ENCODE peak calls at places on chromosomes 16 and 17, in five cellular contexts. One of them, this sample, is unnamed.

GRCh38 chr17:1032391-1032790 is 35.5 kb downstream of the TIMM22 start:
- DNase-seq in NCI-H2171 treated with DMSO at 0.1 percent for 48 hours: no peak
- DNase-seq in T-helper 2 cell: no peak
- DNase-seq in RCC 7860: no peak
- DNase-seq in posterior vena cava: no peak
- DNase-seq in this sample: no peak

GRCh38 chr16:84144859-84145639 is at the start of the genes DNAAF1 and HSDL1:
- DNase-seq in T-helper 2 cell: peak
- DNase-seq in NCI-H2171 treated with DMSO at 0.1 percent for 48 hours: peak
- DNase-seq in RCC 7860: peak
- DNase-seq in posterior vena cava: peak
- DNase-seq in this sample: peak

GRCh38 chr16:85945424-85945751 is 46.4 kb downstream of the IRF8 start:
- DNase-seq in NCI-H2171 treated with DMSO at 0.1 percent for 48 hours: peak
- DNase-seq in RCC 7860: no peak
- DNase-seq in posterior vena cava: no peak
- DNase-seq in T-helper 2 cell: no peak
- DNase-seq in this sample: no peak

GRCh38 chr17:43360739-43361498 is 37.9 kb upstream of the ARL4D start:
- DNase-seq in posterior vena cava: peak
- DNase-seq in T-helper 2 cell: peak
- DNase-seq in NCI-H2171 treated with DMSO at 0.1 percent for 48 hours: peak
- DNase-seq in RCC 7860: peak
- DNase-seq in this sample: peak

GRCh38 chr16:9797306-9797705 is 384.9 kb downstream of the GRIN2A start:
- DNase-seq in RCC 7860: peak
- DNase-seq in NCI-H2171 treated with DMSO at 0.1 percent for 48 hours: no peak
- DNase-seq in T-helper 2 cell: no peak
- DNase-seq in posterior vena cava: no peak
- DNase-seq in this sample: no peak

GRCh38 chr16:85372627-85373372 is 240.3 kb upstream of the GSE1 start:
- DNase-seq in RCC 7860: peak
- DNase-seq in T-helper 2 cell: no peak
- DNase-seq in posterior vena cava: peak
- DNase-seq in NCI-H2171 treated with DMSO at 0.1 percent for 48 hours: no peak
- DNase-seq in this sample: peak

GRCh38 chr17:51653902-51654301 is 393.6 kb downstream of the UTP18 start:
- DNase-seq in RCC 7860: no peak
- DNase-seq in NCI-H2171 treated with DMSO at 0.1 percent for 48 hours: no peak
- DNase-seq in T-helper 2 cell: no peak
- DNase-seq in posterior vena cava: no peak
- DNase-seq in this sample: no peak

GRCh38 chr16:84593825-84594724 is 23.8 kb downstream of the COTL1 start:
- DNase-seq in T-helper 2 cell: peak
- DNase-seq in RCC 7860: no peak
- DNase-seq in posterior vena cava: peak
- DNase-seq in NCI-H2171 treated with DMSO at 0.1 percent for 48 hours: no peak
- DNase-seq in this sample: peak

GRCh38 chr17:53628011-53628410 is 194.7 kb upstream of the KIF2B start:
- DNase-seq in T-helper 2 cell: no peak
- DNase-seq in posterior vena cava: no peak
- DNase-seq in RCC 7860: peak
- DNase-seq in NCI-H2171 treated with DMSO at 0.1 percent for 48 hours: no peak
- DNase-seq in this sample: peak

GRCh38 chr17:3256575-3256974 is 41.6 kb downstream of the OR3A1 start:
- DNase-seq in T-helper 2 cell: no peak
- DNase-seq in NCI-H2171 treated with DMSO at 0.1 percent for 48 hours: no peak
- DNase-seq in RCC 7860: no peak
- DNase-seq in posterior vena cava: no peak
- DNase-seq in this sample: no peak

GRCh38 chr16:57834936-57835335 is 32.6 kb upstream of the KIFC3 start:
- DNase-seq in posterior vena cava: no peak
- DNase-seq in NCI-H2171 treated with DMSO at 0.1 percent for 48 hours: no peak
- DNase-seq in RCC 7860: no peak
- DNase-seq in T-helper 2 cell: no peak
- DNase-seq in this sample: peak

GRCh38 chr17:82351713-82352488 is 7.1 kb upstream of the TEX19 start:
- DNase-seq in posterior vena cava: peak
- DNase-seq in T-helper 2 cell: peak
- DNase-seq in NCI-H2171 treated with DMSO at 0.1 percent for 48 hours: peak
- DNase-seq in RCC 7860: peak
- DNase-seq in this sample: peak

GRCh38 chr17:48973806-48974205 is 5.4 kb upstream of the GIP start:
- DNase-seq in T-helper 2 cell: no peak
- DNase-seq in posterior vena cava: no peak
- DNase-seq in RCC 7860: no peak
- DNase-seq in NCI-H2171 treated with DMSO at 0.1 percent for 48 hours: no peak
- DNase-seq in this sample: no peak

GRCh38 chr16:27859020-27859419 is 204.5 kb downstream of the GSG1L start:
- DNase-seq in RCC 7860: no peak
- DNase-seq in NCI-H2171 treated with DMSO at 0.1 percent for 48 hours: no peak
- DNase-seq in T-helper 2 cell: no peak
- DNase-seq in posterior vena cava: no peak
- DNase-seq in this sample: no peak